ENCODE peak calls at places on chromosomes 11 and 22, in seven cellular contexts. D, K, P, E, Z, L and A are unnamed samples.

GRCh38 chr11:43790444-43790794 is 90.2 kb upstream of the ALKBH3 start:
- DNase-seq in D (no peak), K (no peak), P (no peak), E (no peak), Z (no peak), L (peak; percentile 50), A (no peak)

GRCh38 chr22:35971418-35972119 is 57.1 kb downstream of the RBFOX2 start:
- DNase-seq in D (no peak), K (peak; percentile 49), P (no peak), E (peak; percentile 51), Z (no peak), L (peak; percentile 93), A (no peak)

GRCh38 chr11:61962213-61963015 is 5.0 kb downstream of the FTH1 start:
- DNase-seq in D (no peak), K (no peak), P (no peak), E (no peak), Z (no peak), L (no peak), A (no peak)

GRCh38 chr11:57802411-57802810 is 40.8 kb downstream of the CTNND1 start:
- DNase-seq in D (no peak), K (no peak), P (no peak), E (no peak), Z (no peak), L (no peak), A (no peak)

GRCh38 chr11:28342704-28343103 is 234.5 kb downstream of the METTL15 start:
- DNase-seq in D (no peak), K (no peak), P (peak; percentile 4), E (no peak), Z (no peak), L (peak; percentile 50), A (no peak)

GRCh38 chr11:128323381-128323780 is 264.0 kb downstream of the ETS1 start:
- DNase-seq in D (peak; percentile 40), K (no peak), P (no peak), E (no peak), Z (no peak), L (peak; percentile 48), A (no peak)

GRCh38 chr11:41659990-41660389 is 200.5 kb upstream of the LRRC4C start:
- DNase-seq in D (no peak), K (no peak), P (no peak), E (no peak), Z (no peak), L (no peak), A (no peak)

GRCh38 chr11:12936200-12936599 is 72.9 kb upstream of the RASSF10 start:
- DNase-seq in D (no peak), K (no peak), P (no peak), E (no peak), Z (no peak), L (no peak), A (no peak)

GRCh38 chr22:27801197-27801615 is 350 bp downstream of the MN1 start:
- DNase-seq in D (peak; percentile 30), K (no peak), P (peak; percentile 9), E (no peak), Z (no peak), L (peak; percentile 41), A (no peak)

GRCh38 chr11:47001666-47002285 is 65.2 kb downstream of the CSTPP1 start:
- DNase-seq in D (no peak), K (no peak), P (no peak), E (no peak), Z (no peak), L (peak; percentile 41), A (no peak)

GRCh38 chr11:73184953-73185671 is 33.0 kb upstream of the P2RY2 start:
- DNase-seq in D (peak; percentile 82), K (peak; percentile 59), P (peak; percentile 63), E (peak; percentile 65), Z (no peak), L (peak; percentile 33), A (peak; percentile 80)

GRCh38 chr11:111422494-111423249 is 43.6 kb upstream of the POU2AF1 start:
- DNase-seq in D (peak; percentile 77), K (peak; percentile 32), P (peak; percentile 59), E (peak; percentile 52), Z (no peak), L (peak; percentile 26), A (no peak)

GRCh38 chr11:10898763-10899541 is 41.1 kb upstream of the ZBED5 start:
- DNase-seq in D (no peak), K (peak; percentile 25), P (peak; percentile 57), E (no peak), Z (no peak), L (no peak), A (peak; percentile 83)

GRCh38 chr11:10918698-10919097 is 60.8 kb upstream of the ZBED5 start:
- DNase-seq in D (no peak), K (no peak), P (no peak), E (no peak), Z (no peak), L (no peak), A (no peak)

GRCh38 chr11:35235944-35236666 is 97.1 kb downstream of the CD44 start:
- DNase-seq in D (peak; percentile 68), K (no peak), P (no peak), E (no peak), Z (no peak), L (no peak), A (no peak)

GRCh38 chr11:43071338-43071737 is 240.5 kb upstream of the API5 start:
- DNase-seq in D (no peak), K (no peak), P (no peak), E (no peak), Z (no peak), L (no peak), A (no peak)

GRCh38 chr11:84812351-84813083 is 814.6 kb downstream of the DLG2 start:
- DNase-seq in D (no peak), K (no peak), P (no peak), E (no peak), Z (no peak), L (no peak), A (no peak)

GRCh38 chr11:114257621-114258558 is 38.3 kb upstream of the NNMT start:
- DNase-seq in D (no peak), K (peak; percentile 50), P (no peak), E (peak; percentile 66), Z (no peak), L (no peak), A (peak; percentile 63)

GRCh38 chr11:57787920-57788716 is 26.5 kb downstream of the CTNND1 start:
- DNase-seq in D (no peak), K (peak; percentile 23), P (no peak), E (no peak), Z (no peak), L (no peak), A (no peak)

GRCh38 chr11:122910775-122911174 is 28.2 kb downstream of the JHY start:
- DNase-seq in D (no peak), K (no peak), P (peak; percentile 6), E (no peak), Z (no peak), L (peak; percentile 38), A (no peak)

GRCh38 chr22:45430871-45431270 is 17.4 kb downstream of the RIBC2 start:
- DNase-seq in D (no peak), K (no peak), P (no peak), E (no peak), Z (no peak), L (no peak), A (no peak)

GRCh38 chr22:29947410-29948387 is 64.7 kb downstream of the MTMR3 start:
- DNase-seq in D (no peak), K (no peak), P (no peak), E (no peak), Z (no peak), L (peak; percentile 47), A (no peak)

GRCh38 chr11:58957922-58958321 is 18.6 kb downstream of the GLYATL1 start:
- DNase-seq in D (no peak), K (no peak), P (no peak), E (no peak), Z (no peak), L (no peak), A (no peak)

GRCh38 chr11:85682330-85683305 is 3.4 kb downstream of the CCDC89 start:
- DNase-seq in D (peak; percentile 55), K (peak; percentile 74), P (peak; percentile 15), E (peak; percentile 25), Z (no peak), L (peak; percentile 47), A (peak; percentile 51)

GRCh38 chr11:122893131-122893530 is 10.6 kb downstream of the JHY start:
- DNase-seq in D (no peak), K (no peak), P (no peak), E (no peak), Z (no peak), L (no peak), A (no peak)

GRCh38 chr11:81089242-81089641 is 1644.4 kb downstream of the FAM181B start:
- DNase-seq in D (no peak), K (no peak), P (no peak), E (no peak), Z (no peak), L (no peak), A (no peak)
- H3K27ac ChIP-seq in D (no peak overlapping the region), K (no peak overlapping the region), P (no peak overlapping the region), E (no peak overlapping the region), Z (no peak overlapping the region), L (no peak overlapping the region), A (no peak overlapping the region)

DNA sequence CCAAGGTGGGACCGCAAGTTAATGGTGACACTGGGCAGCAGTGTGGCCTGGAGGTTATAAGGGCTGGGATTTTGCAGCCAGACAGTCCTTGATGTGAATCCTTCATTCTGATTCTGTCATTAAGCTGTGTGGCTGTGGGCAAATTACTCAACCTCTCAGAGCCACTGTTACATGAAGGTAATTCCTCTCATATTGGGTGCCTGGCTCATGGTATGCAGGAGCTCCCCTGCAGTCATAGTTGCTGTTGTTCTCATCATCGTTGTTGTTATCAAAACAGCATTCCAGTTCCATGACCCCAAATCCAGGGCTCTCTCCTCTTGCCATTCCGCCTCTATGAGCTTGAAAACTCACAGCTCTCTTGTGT is 1.5 kb downstream of the RAB36 start:
- DNase-seq in D (no peak), K (no peak), P (no peak), E (no peak), Z (no peak), L (no peak), A (no peak)
- H3K4me1 ChIP-seq in D (peaks cover 29% of the 10 kb centered on the region), K (peaks cover 19% of the 10 kb centered on the region), P (peaks cover 27% of the 10 kb centered on the region), E (peaks cover 10% of the 10 kb centered on the region), Z (peaks cover 70% of the 10 kb centered on the region), L (peaks cover 17% of the 10 kb centered on the region), A (peaks cover 8% of the 10 kb centered on the region)

GRCh38 chr22:41285441-41285819 is 557 bp downstream of the RANGAP1 start:
- DNase-seq in D (peak; percentile 68), K (peak; percentile 27), P (peak; percentile 84), E (no peak), Z (no peak), L (peak; percentile 96), A (peak; percentile 34)

GRCh38 chr22:41286639-41287091 is 678 bp upstream of the RANGAP1 start:
- DNase-seq in D (no peak), K (no peak), P (peak; percentile 56), E (peak; percentile 16), Z (no peak), L (peak; percentile 38), A (no peak)

GRCh38 chr22:41284465-41284864 is 1.5 kb downstream of the RANGAP1 start:
- DNase-seq in D (no peak), K (no peak), P (no peak), E (no peak), Z (no peak), L (no peak), A (no peak)

GRCh38 chr22:41288245-41288946 is 2.4 kb upstream of the RANGAP1 start:
- DNase-seq in D (peak; percentile 35), K (no peak), P (no peak), E (no peak), Z (no peak), L (peak; percentile 88), A (no peak)

GRCh38 chr22:41285820-41286638 is at the start of gene RANGAP1:
- DNase-seq in D (peak; percentile 99), K (peak; percentile 98), P (peak; percentile 97), E (peak; percentile 91), Z (peak; percentile 97), L (peak; percentile 98), A (peak; percentile 97)
- TF ChIP-seq POLR2A in D (peak; percentile 84), K (no peak), P (peak; percentile 84), E (no peak), Z (peak; percentile 77), L (peak; percentile 95), A (peak; percentile 92)

GRCh38 chr22:37487129-37487528 is 945 bp upstream of the MFNG start:
- DNase-seq in D (no peak), K (no peak), P (no peak), E (no peak), Z (no peak), L (no peak), A (no peak)
- H3K27ac ChIP-seq in D (no peak overlapping the region), K (peak overlapping the region; percentile 97), P (no peak overlapping the region), E (no peak overlapping the region), Z (peak overlapping the region; percentile 85), L (no peak overlapping the region), A (peak overlapping the region; percentile 57)